ENCODE peak calls at places on chromosomes 3 and 15, in seven cellular contexts. G is EL; Y is T-cell; S is stimulated activated CD4-positive, alpha-beta T cell treated with anti-CD3 and anti-CD28 coated beads, Interleukin-12 subunit alpha, Interleukin-12 subunit beta, amount 100 ng/mL, for 4 hours; Z is sciatic nerve; L is left cardiac atrium; H is iris pigment epithelial cell. Q is an unnamed sample.
A peak's percentile ranks its signal among the peaks of the same experiment; 100 is the strongest.

GRCh38 chr3:128572013-128572412 is 78.6 kb downstream of the RPN1 start:
- DNase-seq in G (no peak), Y (no peak), S (no peak), Z (no peak), L (no peak), H (no peak), Q (no peak)

GRCh38 chr15:77144492-77145070 is 73.7 kb upstream of the TSPAN3 start:
- DNase-seq in G (peak; percentile 95), Y (no peak), S (no peak), Z (no peak), L (no peak), H (peak; percentile 98), Q (no peak)

GRCh38 chr15:24676431-24676830 is 856 bp downstream of the NPAP1 start:
- DNase-seq in G (no peak), Y (no peak), S (no peak), Z (no peak), L (no peak), H (no peak), Q (peak; percentile 14)

GRCh38 chr15:85828026-85828597 is 33.4 kb upstream of the KLHL25 start:
- DNase-seq in G (no peak), Y (no peak), S (no peak), Z (no peak), L (no peak), H (no peak), Q (no peak)

GRCh38 chr3:107993771-107994170 is 97.1 kb downstream of the CD47 start:
- DNase-seq in G (peak; percentile 55), Y (no peak), S (no peak), Z (no peak), L (no peak), H (peak; percentile 42), Q (no peak)

GRCh38 chr15:29631076-29632070 is 190.9 kb downstream of the TJP1 start:
- DNase-seq in G (no peak), Y (no peak), S (no peak), Z (no peak), L (no peak), H (no peak), Q (no peak)

GRCh38 chr3:81728766-81729544 is 32.5 kb downstream of the GBE1 start:
- DNase-seq in G (peak; percentile 80), Y (no peak), S (no peak), Z (no peak), L (no peak), H (peak; percentile 65), Q (no peak)

GRCh38 chr3:192914873-192915272 is 2.8 kb downstream of the MB21D2 start:
- DNase-seq in G (no peak), Y (no peak), S (no peak), Z (no peak), L (no peak), H (no peak), Q (peak; percentile 21)

GRCh38 chr3:189687475-189687874 is 56.3 kb downstream of the TP63 start:
- DNase-seq in G (no peak), Y (no peak), S (no peak), Z (no peak), L (no peak), H (no peak), Q (no peak)

GRCh38 chr3:167032267-167032876 is 347.7 kb downstream of the ZBBX start:
- DNase-seq in G (peak; percentile 4), Y (no peak), S (no peak), Z (no peak), L (no peak), H (peak; percentile 65), Q (peak; percentile 35)

GRCh38 chr3:117910820-117911524 is 1123.7 kb downstream of the IGSF11 start:
- DNase-seq in G (no peak), Y (no peak), S (no peak), Z (no peak), L (no peak), H (no peak), Q (no peak)

GRCh38 chr3:10936686-10937085 is 55.9 kb upstream of the SLC6A1 start:
- DNase-seq in G (no peak), Y (no peak), S (no peak), Z (peak; percentile 36), L (no peak), H (no peak), Q (peak; percentile 48)

GRCh38 chr15:80823120-80823519 is 44.0 kb downstream of the CEMIP start:
- DNase-seq in G (no peak), Y (no peak), S (no peak), Z (no peak), L (no peak), H (no peak), Q (no peak)

GRCh38 chr15:46576611-46577010 is 941.8 kb downstream of the SQOR start:
- DNase-seq in G (no peak), Y (no peak), S (no peak), Z (no peak), L (no peak), H (peak; percentile 0), Q (no peak)

GRCh38 chr15:77907824-77908751 is 169.4 kb downstream of the TBC1D2B start:
- DNase-seq in G (peak; percentile 76), Y (no peak), S (peak; percentile 56), Z (no peak), L (no peak), H (peak; percentile 68), Q (no peak)

GRCh38 chr15:67511606-67512005 is 9.3 kb upstream of the C15orf61 start:
- DNase-seq in G (peak; percentile 52), Y (no peak), S (no peak), Z (no peak), L (no peak), H (peak; percentile 16), Q (no peak)

GRCh38 chr3:49791571-49791970 is 5.2 kb upstream of the IP6K1 start:
- DNase-seq in G (no peak), Y (no peak), S (no peak), Z (peak; percentile 25), L (no peak), H (no peak), Q (no peak)

GRCh38 chr15:61820951-61821350 is 239.3 kb downstream of the VPS13C start:
- DNase-seq in G (no peak), Y (no peak), S (no peak), Z (no peak), L (no peak), H (no peak), Q (no peak)

GRCh38 chr3:49792371-49793150 is 6.2 kb upstream of the IP6K1 start:
- DNase-seq in G (no peak), Y (no peak), S (no peak), Z (peak; percentile 41), L (no peak), H (no peak), Q (no peak)

GRCh38 chr15:92636950-92637481 is 18.6 kb downstream of the FAM174B start:
- DNase-seq in G (no peak), Y (no peak), S (no peak), Z (no peak), L (no peak), H (no peak), Q (peak; percentile 67)

GRCh38 chr3:197428117-197428761 is 127.5 kb downstream of the BDH1 start:
- DNase-seq in G (peak; percentile 72), Y (peak; percentile 4), S (peak; percentile 37), Z (peak; percentile 68), L (peak; percentile 68), H (peak; percentile 83), Q (peak; percentile 68)

GRCh38 chr3:179504371-179504770 is 53.1 kb upstream of the GNB4 start:
- DNase-seq in G (no peak), Y (no peak), S (no peak), Z (no peak), L (no peak), H (no peak), Q (no peak)

GRCh38 chr15:40242671-40243070 is 3.8 kb downstream of the PAK6 start:
- DNase-seq in G (no peak), Y (no peak), S (no peak), Z (peak; percentile 45), L (no peak), H (no peak), Q (no peak)

GRCh38 chr15:79661411-79661810 is 229.3 kb downstream of the MINAR1 start:
- DNase-seq in G (no peak), Y (no peak), S (no peak), Z (no peak), L (no peak), H (no peak), Q (no peak)

GRCh38 chr3:13623101-13623654 is 74.3 kb downstream of the FBLN2 start:
- DNase-seq in G (no peak), Y (no peak), S (no peak), Z (no peak), L (no peak), H (peak; percentile 27), Q (no peak)

GRCh38 chr3:108044699-108045098 is 46.1 kb downstream of the CD47 start:
- DNase-seq in G (no peak), Y (no peak), S (no peak), Z (no peak), L (no peak), H (no peak), Q (no peak)

Q was measured in WERI-Rb-1.